ENCODE peak calls at places on chromosomes 16 and 17, in four cellular contexts. M, N, T and L are unnamed samples.

GRCh38 chr17:40471856-40472732 is 28.8 kb downstream of the IGFBP4 start:
- DNase-seq in M (no peak), N (no peak), T (no peak), L (no peak)

GRCh38 chr17:9110501-9110900 is 89.2 kb downstream of the NTN1 start:
- DNase-seq in M (no peak), N (no peak), T (no peak), L (no peak)

GRCh38 chr17:67554634-67555033 is 163.1 kb upstream of the NOL11 start:
- DNase-seq in M (no peak), N (no peak), T (no peak), L (no peak)

GRCh38 chr17:47949951-47950350 is 7.7 kb downstream of the PRR15L start:
- DNase-seq in M (no peak), N (no peak), T (no peak), L (no peak)

GRCh38 chr17:38586788-38587187 is 19.0 kb downstream of the SRCIN1 start:
- DNase-seq in M (no peak), N (no peak), T (no peak), L (no peak)

GRCh38 chr16:17432902-17433576 is 37.7 kb downstream of the XYLT1 start:
- DNase-seq in M (no peak), N (no peak), T (no peak), L (no peak)

GRCh38 chr17:8005951-8006730 is 3.7 kb downstream of the GUCY2D start:
- DNase-seq in M (no peak), N (no peak), T (no peak), L (no peak)

GRCh38 chr17:80217703-80218362 is 2.3 kb downstream of the SGSH start:
- DNase-seq in M (no peak), N (no peak), T (no peak), L (no peak)

GRCh38 chr17:7857724-7858486 is at the start of gene CYB5D1:
- DNase-seq in M (peak; percentile 95), N (peak; percentile 87), T (peak; percentile 73), L (peak; percentile 98)

GRCh38 chr17:7132511-7133094 is 18.0 kb upstream of the ASGR2 start:
- DNase-seq in M (no peak), N (no peak), T (no peak), L (no peak)

GRCh38 chr16:81923296-81923695 is 88.0 kb downstream of the SDR42E1 start:
- DNase-seq in M (no peak), N (no peak), T (no peak), L (no peak)

GRCh38 chr17:45293413-45294211 is 23.2 kb downstream of the MAP3K14 start:
- DNase-seq in M (no peak), N (peak; percentile 87), T (no peak), L (peak; percentile 87)

GRCh38 chr16:495127-495748 is 32.3 kb upstream of the CAPN15 start:
- DNase-seq in M (peak; percentile 20), N (peak; percentile 10), T (no peak), L (peak; percentile 4)

GRCh38 chr16:88505405-88506082 is 52.5 kb downstream of the ZFPM1 start:
- DNase-seq in M (peak; percentile 62), N (no peak), T (peak; percentile 17), L (no peak)

GRCh38 chr16:87963400-87963799 is 12.2 kb downstream of the BANP start:
- DNase-seq in M (no peak), N (no peak), T (no peak), L (no peak)

GRCh38 chr16:1580256-1580655 is 31.6 kb downstream of the IFT140 start:
- DNase-seq in M (peak; percentile 46), N (no peak), T (no peak), L (no peak)